ENCODE peak calls at places on chromosome 15, in seven cellular contexts. O, Y, N, Q, X, Z and J are unnamed samples.

GRCh38 chr15:68574051-68574450 is 4.7 kb upstream of the CORO2B start:
- DNase-seq in Q (no peak), N (no peak), X (no peak), Y (no peak), Z (no peak), O (no peak), J (no peak)

GRCh38 chr15:82698711-82699345 is 10.8 kb downstream of the AP3B2 start:
- DNase-seq in Q (no peak), O (no peak), Y (no peak), N (no peak), Z (no peak), X (no peak), J (no peak)

GRCh38 chr15:99951471-99951870 is 218.2 kb upstream of the LYSMD4 start:
- DNase-seq in Q (no peak), Z (no peak), O (no peak), N (no peak), X (peak; percentile 22), Y (no peak), J (no peak)

GRCh38 chr15:99702895-99703602 is 30.2 kb downstream of the LYSMD4 start:
- DNase-seq in Z (no peak), Y (no peak), O (no peak), N (no peak), Q (peak; percentile 59), X (peak; percentile 35), J (no peak)

GRCh38 chr15:71462638-71463037 is 347.4 kb downstream of the THSD4 start:
- DNase-seq in Y (no peak), Q (no peak), O (no peak), Z (no peak), N (no peak), X (no peak), J (no peak)

GRCh38 chr15:44340410-44340809 is 51.9 kb downstream of the GOLM2 start:
- DNase-seq in Z (no peak), N (no peak), Y (no peak), X (peak; percentile 88), Q (peak; percentile 3), O (no peak), J (peak; percentile 26)

GRCh38 chr15:73024161-73024560 is 28.1 kb upstream of the NEO1 start:
- DNase-seq in O (no peak), X (no peak), Z (no peak), Q (no peak), N (no peak), Y (no peak), J (no peak)

GRCh38 chr15:74259821-74260502 is 23.8 kb downstream of the CCDC33 start:
- DNase-seq in N (no peak), Q (no peak), O (no peak), Z (no peak), X (no peak), Y (no peak), J (no peak)

GRCh38 chr15:76107169-76107568 is 47.4 kb downstream of the TMEM266 start:
- DNase-seq in Q (no peak), X (peak; percentile 26), O (no peak), Z (no peak), Y (no peak), N (no peak), J (no peak)

GRCh38 chr15:38660726-38661125 is 96.1 kb upstream of the RASGRP1 start:
- DNase-seq in O (no peak), Y (no peak), N (no peak), Q (no peak), Z (no peak), X (peak; percentile 5), J (no peak)

GRCh38 chr15:81982808-81983207 is 63.0 kb downstream of the MEX3B start:
- DNase-seq in Z (no peak), Y (no peak), X (no peak), O (no peak), N (no peak), Q (no peak), J (no peak)

GRCh38 chr15:78054971-78055370 is 22.5 kb downstream of the TBC1D2B start:
- DNase-seq in O (no peak), Z (no peak), Q (no peak), X (no peak), N (no peak), Y (no peak), J (no peak)

GRCh38 chr15:63861946-63862517 is 28.3 kb upstream of the HERC1 start:
- DNase-seq in Q (no peak), X (no peak), N (no peak), Z (no peak), Y (no peak), O (no peak), J (no peak)

GRCh38 chr15:62809106-62809967 is 233.2 kb upstream of the TPM1 start:
- DNase-seq in Z (no peak), Q (no peak), Y (no peak), O (no peak), N (no peak), X (peak; percentile 73), J (no peak)

GRCh38 chr15:42805266-42805665 is 68.3 kb upstream of the CDAN1 start:
- DNase-seq in X (no peak), Y (no peak), Z (no peak), N (no peak), O (no peak), Q (no peak), J (no peak)

GRCh38 chr15:23436421-23436820 is 10.6 kb downstream of the GOLGA6L2 start:
- DNase-seq in O (no peak), X (no peak), Q (no peak), Z (no peak), Y (no peak), N (no peak), J (no peak)

GRCh38 chr15:87142096-87142495 is 1062.4 kb downstream of the AGBL1 start:
- DNase-seq in O (no peak), N (no peak), Y (no peak), X (peak; percentile 46), Z (no peak), Q (no peak), J (no peak)

GRCh38 chr15:69468241-69469121 is 15.9 kb downstream of the RPLP1 start:
- DNase-seq in Q (peak; percentile 45), Y (peak; percentile 64), Z (peak; percentile 51), N (peak; percentile 92), X (peak; percentile 53), O (peak; percentile 74), J (no peak)

GRCh38 chr15:97652700-97653167 is 307.8 kb upstream of the ARRDC4 start:
- DNase-seq in O (no peak), Y (no peak), X (no peak), Q (peak; percentile 17), N (peak; percentile 71), Z (no peak), J (peak; percentile 47)